ENCODE peak calls at places on chromosomes 1 and 21, in seven cellular contexts. One of them, this sample, is unnamed.

GRCh38 chr1:214503553-214503952 is 47.8 kb downstream of the PTPN14 start:
- DNase-seq in GM23248: peak
- DNase-seq in cardiac muscle cell: no peak
- DNase-seq in mesenteric fat pad: no peak
- DNase-seq in body of pancreas: no peak
- DNase-seq in effector memory CD4-positive, alpha-beta T cell: no peak
- DNase-seq in astrocyte: no peak
- DNase-seq in this sample: no peak

GRCh38 chr21:19648376-19648775 is 1244.8 kb upstream of the TMPRSS15 start:
- DNase-seq in effector memory CD4-positive, alpha-beta T cell: no peak
- DNase-seq in GM23248: no peak
- DNase-seq in cardiac muscle cell: no peak
- DNase-seq in body of pancreas: no peak
- DNase-seq in mesenteric fat pad: no peak
- DNase-seq in astrocyte: no peak
- DNase-seq in this sample: no peak

GRCh38 chr21:42541174-42541573 is 27.5 kb downstream of the SLC37A1 start:
- DNase-seq in effector memory CD4-positive, alpha-beta T cell: no peak
- DNase-seq in cardiac muscle cell: no peak
- DNase-seq in astrocyte: no peak
- DNase-seq in mesenteric fat pad: no peak
- DNase-seq in GM23248: no peak
- DNase-seq in body of pancreas: no peak
- DNase-seq in this sample: no peak

GRCh38 chr1:42747125-42747524 is 7.1 kb upstream of the CLDN19 start:
- DNase-seq in effector memory CD4-positive, alpha-beta T cell: no peak
- DNase-seq in GM23248: peak
- DNase-seq in mesenteric fat pad: peak
- DNase-seq in body of pancreas: peak
- DNase-seq in cardiac muscle cell: peak
- DNase-seq in astrocyte: no peak
- DNase-seq in this sample: no peak

GRCh38 chr21:32336711-32337110 is 38.1 kb downstream of the MRAP start:
- DNase-seq in effector memory CD4-positive, alpha-beta T cell: no peak
- DNase-seq in astrocyte: peak
- DNase-seq in body of pancreas: no peak
- DNase-seq in cardiac muscle cell: no peak
- DNase-seq in mesenteric fat pad: no peak
- DNase-seq in GM23248: peak
- DNase-seq in this sample: no peak

GRCh38 chr21:34613679-34614442 is 1.1 kb downstream of the RCAN1 start:
- DNase-seq in mesenteric fat pad: no peak
- DNase-seq in body of pancreas: no peak
- DNase-seq in astrocyte: no peak
- DNase-seq in cardiac muscle cell: no peak
- DNase-seq in GM23248: peak
- DNase-seq in effector memory CD4-positive, alpha-beta T cell: no peak
- DNase-seq in this sample: peak

GRCh38 chr21:43645414-43645891 is 13.8 kb downstream of the HSF2BP start:
- DNase-seq in astrocyte: peak
- DNase-seq in GM23248: peak
- DNase-seq in cardiac muscle cell: peak
- DNase-seq in body of pancreas: no peak
- DNase-seq in mesenteric fat pad: no peak
- DNase-seq in effector memory CD4-positive, alpha-beta T cell: no peak
- DNase-seq in this sample: peak

GRCh38 chr1:107963009-107963408 is 2.0 kb downstream of the VAV3 start:
- DNase-seq in cardiac muscle cell: no peak
- DNase-seq in mesenteric fat pad: no peak
- DNase-seq in body of pancreas: no peak
- DNase-seq in effector memory CD4-positive, alpha-beta T cell: no peak
- DNase-seq in GM23248: no peak
- DNase-seq in astrocyte: no peak
- DNase-seq in this sample: no peak

GRCh38 chr1:12188115-12188514 is 21.3 kb downstream of the TNFRSF1B start:
- DNase-seq in GM23248: no peak
- DNase-seq in mesenteric fat pad: no peak
- DNase-seq in astrocyte: no peak
- DNase-seq in effector memory CD4-positive, alpha-beta T cell: no peak
- DNase-seq in body of pancreas: no peak
- DNase-seq in cardiac muscle cell: no peak
- DNase-seq in this sample: no peak

GRCh38 chr1:8096105-8097011 is 70.2 kb upstream of the ERRFI1 start:
- DNase-seq in GM23248: peak
- DNase-seq in cardiac muscle cell: no peak
- DNase-seq in mesenteric fat pad: no peak
- DNase-seq in effector memory CD4-positive, alpha-beta T cell: no peak
- DNase-seq in body of pancreas: no peak
- DNase-seq in astrocyte: peak
- DNase-seq in this sample: peak

GRCh38 chr21:25638634-25639166 is 358 bp upstream of the JAM2 start:
- DNase-seq in body of pancreas: no peak
- DNase-seq in effector memory CD4-positive, alpha-beta T cell: no peak
- DNase-seq in cardiac muscle cell: no peak
- DNase-seq in mesenteric fat pad: no peak
- DNase-seq in GM23248: peak
- DNase-seq in astrocyte: no peak
- DNase-seq in this sample: peak

GRCh38 chr1:159924791-159925712 is at the start of gene TAGLN2:
- DNase-seq in mesenteric fat pad: peak
- DNase-seq in GM23248: peak
- DNase-seq in body of pancreas: peak
- DNase-seq in cardiac muscle cell: peak
- DNase-seq in astrocyte: peak
- DNase-seq in effector memory CD4-positive, alpha-beta T cell: peak
- DNase-seq in this sample: peak